ENCODE peak calls at places on chromosomes 11 and 22, in six cellular contexts. U is dorsolateral prefrontal cortex; T is WERI-Rb-1; L is ascending aorta; Q is CD4-positive, alpha-beta T cell; F is fibroblast of pulmonary artery. S is an unnamed sample.

GRCh38 chr11:7538023-7538422 is 24.2 kb downstream of the PPFIBP2 start:
- DNase-seq in U (no peak), T (no peak), L (no peak), Q (no peak), F (no peak), S (no peak)

GRCh38 chr11:31816467-31817053 is 5.4 kb upstream of the PAX6 start:
- DNase-seq in U (no peak), T (no peak), L (no peak), Q (no peak), F (no peak), S (peak; percentile 60)

GRCh38 chr22:36921309-36922096 is 8.1 kb downstream of the CSF2RB start:
- DNase-seq in U (no peak), T (no peak), L (peak; percentile 64), Q (no peak), F (no peak), S (peak; percentile 80)

GRCh38 chr11:88292156-88292844 is 45.2 kb downstream of the CTSC start:
- DNase-seq in U (no peak), T (no peak), L (no peak), Q (no peak), F (peak; percentile 50), S (no peak)

GRCh38 chr11:72038491-72038890 is 39.8 kb downstream of the IL18BP start:
- DNase-seq in U (peak; percentile 74), T (no peak), L (peak; percentile 81), Q (no peak), F (peak; percentile 75), S (no peak)

GRCh38 chr11:130873766-130874165 is 42.5 kb downstream of the SNX19 start:
- DNase-seq in U (no peak), T (no peak), L (no peak), Q (no peak), F (peak; percentile 34), S (no peak)

GRCh38 chr11:24859801-24860300 is 363.0 kb downstream of the LUZP2 start:
- DNase-seq in U (no peak), T (peak; percentile 61), L (no peak), Q (no peak), F (no peak), S (no peak)

GRCh38 chr11:68956547-68957254 is 24.1 kb downstream of the MRGPRD start:
- DNase-seq in U (no peak), T (no peak), L (no peak), Q (no peak), F (no peak), S (no peak)

GRCh38 chr11:120034881-120035620 is 102.9 kb downstream of the TRIM29 start:
- DNase-seq in U (no peak), T (peak; percentile 52), L (peak; percentile 16), Q (no peak), F (no peak), S (peak; percentile 2)

GRCh38 chr11:64650923-64651523 is 60.0 kb downstream of the SLC22A12 start:
- DNase-seq in U (no peak), T (peak; percentile 50), L (no peak), Q (no peak), F (peak; percentile 34), S (peak; percentile 65)

GRCh38 chr11:41878158-41878557 is 418.7 kb upstream of the LRRC4C start:
- DNase-seq in U (no peak), T (no peak), L (no peak), Q (no peak), F (peak; percentile 25), S (no peak)

DNA sequence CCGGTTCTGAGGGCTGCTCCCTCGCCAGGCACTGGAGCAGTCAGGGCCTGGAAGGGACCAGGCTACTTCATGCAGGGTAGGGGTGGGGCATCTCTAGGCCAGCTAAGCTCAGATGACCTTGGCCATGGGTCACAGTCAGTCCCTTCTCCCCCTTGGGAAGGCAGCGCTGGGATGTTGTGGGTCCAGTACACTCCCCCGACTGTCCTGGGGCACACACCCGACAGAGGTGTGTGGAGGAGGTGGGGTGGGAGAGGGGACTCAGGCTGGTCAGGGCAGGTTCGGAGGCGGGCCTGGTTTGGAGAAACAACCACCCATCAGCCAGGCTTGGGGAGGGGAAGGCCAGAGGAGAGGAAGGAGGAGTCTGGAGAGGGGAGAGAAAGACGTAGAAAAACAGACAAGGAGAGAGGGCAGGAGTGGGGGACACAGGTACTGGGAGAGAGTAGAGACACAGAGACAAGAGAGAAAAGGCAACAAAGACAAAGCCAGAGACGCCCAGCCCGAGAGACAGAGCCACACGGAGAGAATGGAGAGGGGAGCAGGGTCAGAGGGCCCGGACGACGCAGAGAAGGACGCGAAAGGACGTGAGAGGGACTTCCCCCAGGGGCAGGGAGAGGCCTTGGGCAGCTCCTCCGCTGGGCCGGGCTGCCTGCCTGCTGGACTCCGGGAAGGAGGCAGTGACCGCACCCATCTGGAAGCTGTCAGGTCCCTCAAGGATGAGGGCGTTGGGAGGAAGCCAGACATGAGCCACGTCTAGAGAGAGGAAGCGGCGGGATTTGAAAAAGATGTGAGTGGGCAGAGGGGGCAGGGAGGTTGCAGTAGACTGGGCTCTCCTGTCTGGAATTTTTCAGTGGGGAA is 30.6 kb upstream of the TSKU start:
- DNase-seq in U (no peak), T (no peak), L (peak; percentile 90), Q (no peak), F (peak; percentile 86), S (no peak)
- TF ChIP-seq CTCF in U (no peak), T (no peak), L (no peak), Q (no peak), F (no peak), S (no peak)

GRCh38 chr11:77180346-77180745 is 52.3 kb downstream of the MYO7A start:
- DNase-seq in U (no peak), T (no peak), L (no peak), Q (no peak), F (no peak), S (no peak)

GRCh38 chr11:77183421-77183984 is 55.5 kb downstream of the MYO7A start:
- DNase-seq in U (no peak), T (no peak), L (no peak), Q (no peak), F (no peak), S (no peak)

GRCh38 chr11:77181226-77181625 is 53.2 kb downstream of the MYO7A start:
- DNase-seq in U (no peak), T (no peak), L (no peak), Q (no peak), F (no peak), S (no peak)

GRCh38 chr11:77182542-77183420 is 54.7 kb downstream of the MYO7A start:
- DNase-seq in U (no peak), T (no peak), L (no peak), Q (no peak), F (no peak), S (no peak)

GRCh38 chr11:77181799-77182541 is 53.9 kb downstream of the MYO7A start:
- DNase-seq in U (no peak), T (no peak), L (no peak), Q (no peak), F (no peak), S (no peak)
- TF ChIP-seq CTCF in U (no peak), T (no peak), L (no peak), Q (no peak), F (no peak), S (no peak)

GRCh38 chr11:1522081-1522424 is 35.5 kb upstream of the MOB2 start:
- DNase-seq in U (no peak), T (no peak), L (no peak), Q (no peak), F (no peak), S (no peak)

GRCh38 chr11:1519028-1519736 is 32.6 kb upstream of the MOB2 start:
- DNase-seq in U (no peak), T (no peak), L (no peak), Q (no peak), F (no peak), S (no peak)

GRCh38 chr11:1520209-1520986 is 33.8 kb upstream of the MOB2 start:
- DNase-seq in U (no peak), T (no peak), L (no peak), Q (no peak), F (no peak), S (no peak)

GRCh38 chr11:1521382-1522080 is 35.0 kb upstream of the MOB2 start:
- DNase-seq in U (no peak), T (no peak), L (no peak), Q (no peak), F (no peak), S (peak; percentile 85)

DNA sequence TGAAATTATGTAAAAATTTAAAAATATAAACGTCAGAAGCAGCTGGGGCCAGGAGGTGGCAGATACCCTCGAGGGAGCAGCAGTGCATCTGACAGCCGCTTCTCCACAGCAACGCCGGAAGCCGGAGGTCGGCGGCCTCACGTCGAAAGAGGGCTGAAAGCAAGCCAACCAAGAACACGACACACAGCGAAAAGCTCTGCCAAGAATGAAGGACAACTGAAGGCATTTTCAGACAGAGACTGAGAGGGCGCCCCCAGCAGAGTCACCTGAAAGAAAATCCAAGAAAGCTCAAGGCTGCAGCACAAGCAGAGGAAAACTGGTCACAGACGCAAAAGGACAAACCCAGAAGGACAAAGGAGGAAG is 34.4 kb upstream of the MOB2 start:
- DNase-seq in U (no peak), T (no peak), L (no peak), Q (no peak), F (peak; percentile 10), S (no peak)
- TF ChIP-seq CTCF in U (no peak), T (no peak), L (no peak), Q (no peak), F (no peak), S (no peak)

DNA sequence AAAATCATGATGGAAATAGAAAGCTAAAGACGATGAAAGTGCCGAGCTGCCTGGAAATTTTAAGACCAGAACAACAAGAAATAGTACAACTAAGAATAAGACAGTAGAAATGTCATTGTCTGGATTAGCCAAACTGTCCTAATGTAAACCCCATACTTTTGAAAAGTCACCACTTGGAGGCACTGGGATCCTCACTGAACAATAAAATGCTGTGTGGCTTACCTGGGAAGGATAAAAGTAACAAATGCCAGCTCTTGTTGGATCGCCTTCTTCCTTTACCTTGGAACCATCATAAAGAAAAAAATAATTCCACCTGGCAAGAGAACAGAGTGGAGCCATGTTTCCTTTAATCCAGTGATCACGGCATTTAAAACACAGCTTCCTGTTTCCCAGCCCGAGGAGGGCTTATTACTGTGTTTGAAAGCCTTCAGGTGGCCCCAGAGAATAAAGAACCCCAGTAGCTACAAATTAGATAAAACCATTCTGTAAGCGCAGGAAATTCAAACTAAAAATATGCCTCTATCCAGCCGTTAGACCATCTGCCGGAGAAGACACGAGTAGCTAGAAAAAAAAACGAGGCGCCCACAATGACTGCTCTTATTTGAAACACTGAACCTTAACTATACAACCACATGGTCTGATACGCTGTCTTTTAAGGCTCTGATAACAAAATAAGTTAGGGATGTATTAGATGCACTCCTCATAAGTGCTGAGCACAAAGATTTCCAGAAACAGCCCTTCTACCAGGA is 4.4 kb downstream of the HPS4 start:
- DNase-seq in U (no peak), T (peak; percentile 29), L (no peak), Q (no peak), F (no peak), S (no peak)
- TF ChIP-seq CTCF in U (no peak), T (peak; percentile 14), L (no peak), Q (no peak), F (no peak), S (no peak)

DNA sequence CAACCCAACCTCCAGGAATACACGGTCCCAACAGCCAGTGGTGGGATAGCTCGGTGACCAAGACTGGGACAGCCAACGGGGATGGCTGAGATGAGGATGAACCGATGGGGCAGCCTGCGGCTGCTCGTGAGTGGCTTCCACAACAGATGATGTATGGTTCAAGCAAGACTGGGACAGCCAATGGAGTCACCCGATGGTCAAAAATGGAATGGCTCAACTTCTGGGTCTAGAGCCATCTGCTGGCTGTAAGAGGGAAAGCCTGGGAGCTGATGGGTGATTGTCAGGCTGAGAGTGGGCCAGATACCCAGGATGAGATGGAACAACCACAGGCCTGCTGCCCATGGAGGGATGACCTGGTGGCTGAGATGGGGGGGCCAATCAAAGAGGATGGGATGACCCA is 35.5 kb downstream of the SYT7 start:
- DNase-seq in U (no peak), T (no peak), L (no peak), Q (no peak), F (peak; percentile 16), S (peak; percentile 81)
- TF ChIP-seq CTCF in U (peak; percentile 16), T (peak; percentile 74), L (no peak), Q (no peak), F (peak; percentile 51), S (peak; percentile 39)